ENCODE peak calls at places on chromosomes 4 and X, in eight cellular contexts. One of them, this sample, is unnamed.
A peak's percentile ranks its signal among the peaks of the same experiment; 100 is the strongest.

GRCh38 chrX:42678133-42678532 is 99.8 kb downstream of the PPP1R2C start:
- DNase-seq in esophagus squamous epithelium: no peak
- DNase-seq in MG63: peak; percentile 0
- DNase-seq in mesendoderm: peak; percentile 42
- DNase-seq in HFF-Myc: no peak
- DNase-seq in stomach: peak; percentile 46
- DNase-seq in A549: peak; percentile 1
- DNase-seq in NB4: no peak
- DNase-seq in this sample: peak; percentile 27

GRCh38 chr4:114208747-114209146 is 229.3 kb upstream of the ARSJ start:
- DNase-seq in esophagus squamous epithelium: no peak
- DNase-seq in MG63: no peak
- DNase-seq in mesendoderm: no peak
- DNase-seq in HFF-Myc: no peak
- DNase-seq in stomach: no peak
- DNase-seq in A549: peak; percentile 1
- DNase-seq in NB4: no peak
- DNase-seq in this sample: peak; percentile 38

GRCh38 chrX:24023972-24024664 is 2.9 kb downstream of the KLHL15 start:
- DNase-seq in esophagus squamous epithelium: no peak
- DNase-seq in MG63: no peak
- DNase-seq in mesendoderm: no peak
- DNase-seq in HFF-Myc: no peak
- DNase-seq in stomach: no peak
- DNase-seq in A549: no peak
- DNase-seq in NB4: peak; percentile 37
- DNase-seq in this sample: peak; percentile 6

GRCh38 chr4:8136529-8136928 is 22.1 kb downstream of the ABLIM2 start:
- DNase-seq in esophagus squamous epithelium: no peak
- DNase-seq in MG63: no peak
- DNase-seq in mesendoderm: no peak
- DNase-seq in HFF-Myc: no peak
- DNase-seq in stomach: no peak
- DNase-seq in A549: no peak
- DNase-seq in NB4: no peak
- DNase-seq in this sample: no peak

GRCh38 chr4:103092245-103092644 is 7.4 kb downstream of the BDH2 start:
- DNase-seq in esophagus squamous epithelium: no peak
- DNase-seq in MG63: no peak
- DNase-seq in mesendoderm: no peak
- DNase-seq in HFF-Myc: no peak
- DNase-seq in stomach: no peak
- DNase-seq in A549: no peak
- DNase-seq in NB4: no peak
- DNase-seq in this sample: no peak

GRCh38 chr4:75527482-75527881 is 13.2 kb downstream of the THAP6 start:
- DNase-seq in esophagus squamous epithelium: no peak
- DNase-seq in MG63: no peak
- DNase-seq in mesendoderm: no peak
- DNase-seq in HFF-Myc: no peak
- DNase-seq in stomach: no peak
- DNase-seq in A549: no peak
- DNase-seq in NB4: no peak
- DNase-seq in this sample: no peak

GRCh38 chrX:145856181-145856580 is 38.6 kb downstream of the SLITRK2 start:
- DNase-seq in esophagus squamous epithelium: no peak
- DNase-seq in MG63: no peak
- DNase-seq in mesendoderm: no peak
- DNase-seq in HFF-Myc: no peak
- DNase-seq in stomach: no peak
- DNase-seq in A549: no peak
- DNase-seq in NB4: no peak
- DNase-seq in this sample: no peak

GRCh38 chr4:2757426-2757825 is 1.3 kb upstream of the TNIP2 start:
- DNase-seq in esophagus squamous epithelium: no peak
- DNase-seq in MG63: no peak
- DNase-seq in mesendoderm: no peak
- DNase-seq in HFF-Myc: no peak
- DNase-seq in stomach: no peak
- DNase-seq in A549: no peak
- DNase-seq in NB4: no peak
- DNase-seq in this sample: no peak

GRCh38 chr4:148211533-148211932 is 230.7 kb downstream of the NR3C2 start:
- DNase-seq in esophagus squamous epithelium: no peak
- DNase-seq in MG63: no peak
- DNase-seq in mesendoderm: no peak
- DNase-seq in HFF-Myc: no peak
- DNase-seq in stomach: no peak
- DNase-seq in A549: no peak
- DNase-seq in NB4: no peak
- DNase-seq in this sample: no peak

GRCh38 chr4:112099701-112100289 is 45.5 kb upstream of the FAM241A start:
- DNase-seq in esophagus squamous epithelium: no peak
- DNase-seq in MG63: no peak
- DNase-seq in mesendoderm: peak; percentile 57
- DNase-seq in HFF-Myc: no peak
- DNase-seq in stomach: no peak
- DNase-seq in A549: peak; percentile 47
- DNase-seq in NB4: peak; percentile 65
- DNase-seq in this sample: no peak

GRCh38 chr4:13670456-13671150 is 43.1 kb upstream of the BOD1L1 start:
- DNase-seq in esophagus squamous epithelium: no peak
- DNase-seq in MG63: no peak
- DNase-seq in mesendoderm: no peak
- DNase-seq in HFF-Myc: no peak
- DNase-seq in stomach: no peak
- DNase-seq in A549: no peak
- DNase-seq in NB4: no peak
- DNase-seq in this sample: no peak

GRCh38 chr4:116598155-116598979 is 487.0 kb downstream of the TRAM1L1 start:
- DNase-seq in esophagus squamous epithelium: no peak
- DNase-seq in MG63: no peak
- DNase-seq in mesendoderm: no peak
- DNase-seq in HFF-Myc: no peak
- DNase-seq in stomach: no peak
- DNase-seq in A549: no peak
- DNase-seq in NB4: no peak
- DNase-seq in this sample: no peak

GRCh38 chr4:144531841-144532240 is 114.1 kb upstream of the HHIP start:
- DNase-seq in esophagus squamous epithelium: no peak
- DNase-seq in MG63: no peak
- DNase-seq in mesendoderm: no peak
- DNase-seq in HFF-Myc: no peak
- DNase-seq in stomach: no peak
- DNase-seq in A549: no peak
- DNase-seq in NB4: no peak
- DNase-seq in this sample: no peak

GRCh38 chr4:53841711-53842110 is 222.7 kb downstream of the CHIC2 start:
- DNase-seq in esophagus squamous epithelium: no peak
- DNase-seq in MG63: no peak
- DNase-seq in mesendoderm: no peak
- DNase-seq in HFF-Myc: no peak
- DNase-seq in stomach: no peak
- DNase-seq in A549: no peak
- DNase-seq in NB4: no peak
- DNase-seq in this sample: no peak

GRCh38 chr4:87375719-87376291 is 15.2 kb downstream of the HSD17B11 start:
- DNase-seq in esophagus squamous epithelium: no peak
- DNase-seq in MG63: peak; percentile 20
- DNase-seq in mesendoderm: peak; percentile 63
- DNase-seq in HFF-Myc: peak; percentile 54
- DNase-seq in stomach: peak; percentile 55
- DNase-seq in A549: peak; percentile 72
- DNase-seq in NB4: peak; percentile 65
- DNase-seq in this sample: peak; percentile 42

GRCh38 chr4:157013656-157014055 is 42.1 kb upstream of the PDGFC start:
- DNase-seq in esophagus squamous epithelium: no peak
- DNase-seq in MG63: no peak
- DNase-seq in mesendoderm: no peak
- DNase-seq in HFF-Myc: no peak
- DNase-seq in stomach: no peak
- DNase-seq in A549: no peak
- DNase-seq in NB4: no peak
- DNase-seq in this sample: peak; percentile 49

GRCh38 chr4:1192091-1192492 is 19.7 kb upstream of the SPON2 start:
- DNase-seq in esophagus squamous epithelium: no peak
- DNase-seq in MG63: peak; percentile 90
- DNase-seq in mesendoderm: no peak
- DNase-seq in HFF-Myc: peak; percentile 94
- DNase-seq in stomach: peak; percentile 91
- DNase-seq in A549: peak; percentile 46
- DNase-seq in NB4: peak; percentile 4
- DNase-seq in this sample: peak; percentile 94

GRCh38 chr4:130336585-130337217 is 1240.7 kb downstream of the C4orf33 start:
- DNase-seq in esophagus squamous epithelium: no peak
- DNase-seq in MG63: no peak
- DNase-seq in mesendoderm: peak; percentile 31
- DNase-seq in HFF-Myc: no peak
- DNase-seq in stomach: no peak
- DNase-seq in A549: peak; percentile 16
- DNase-seq in NB4: peak; percentile 27
- DNase-seq in this sample: peak; percentile 34

GRCh38 chrX:7147978-7148824 is at the start of gene PUDP:
- DNase-seq in esophagus squamous epithelium: peak; percentile 35
- DNase-seq in MG63: peak; percentile 89
- DNase-seq in mesendoderm: peak; percentile 83
- DNase-seq in HFF-Myc: no peak
- DNase-seq in stomach: peak; percentile 95
- DNase-seq in A549: peak; percentile 78
- DNase-seq in NB4: peak; percentile 80
- DNase-seq in this sample: peak; percentile 80

GRCh38 chr4:70203601-70204000 is 8.1 kb downstream of the ODAM start:
- DNase-seq in esophagus squamous epithelium: no peak
- DNase-seq in MG63: no peak
- DNase-seq in mesendoderm: no peak
- DNase-seq in HFF-Myc: no peak
- DNase-seq in stomach: no peak
- DNase-seq in A549: no peak
- DNase-seq in NB4: no peak
- DNase-seq in this sample: no peak

GRCh38 chr4:62366944-62367343 is 1166.8 kb downstream of the ADGRL3 start:
- DNase-seq in esophagus squamous epithelium: no peak
- DNase-seq in MG63: no peak
- DNase-seq in mesendoderm: no peak
- DNase-seq in HFF-Myc: no peak
- DNase-seq in stomach: no peak
- DNase-seq in A549: no peak
- DNase-seq in NB4: no peak
- DNase-seq in this sample: no peak

GRCh38 chr4:138055890-138056289 is 186.3 kb downstream of the SLC7A11 start:
- DNase-seq in esophagus squamous epithelium: no peak
- DNase-seq in MG63: no peak
- DNase-seq in mesendoderm: no peak
- DNase-seq in HFF-Myc: no peak
- DNase-seq in stomach: no peak
- DNase-seq in A549: no peak
- DNase-seq in NB4: no peak
- DNase-seq in this sample: no peak
- H3K4me3 ChIP-seq in esophagus squamous epithelium: no peak overlapping the region
- H3K4me3 ChIP-seq in MG63: no peak overlapping the region
- H3K4me3 ChIP-seq in mesendoderm: no peak overlapping the region
- H3K4me3 ChIP-seq in HFF-Myc: no peak overlapping the region
- H3K4me3 ChIP-seq in stomach: no peak overlapping the region
- H3K4me3 ChIP-seq in A549: no peak overlapping the region
- H3K4me3 ChIP-seq in NB4: no peak overlapping the region
- H3K4me3 ChIP-seq in this sample: no peak overlapping the region

DNA sequence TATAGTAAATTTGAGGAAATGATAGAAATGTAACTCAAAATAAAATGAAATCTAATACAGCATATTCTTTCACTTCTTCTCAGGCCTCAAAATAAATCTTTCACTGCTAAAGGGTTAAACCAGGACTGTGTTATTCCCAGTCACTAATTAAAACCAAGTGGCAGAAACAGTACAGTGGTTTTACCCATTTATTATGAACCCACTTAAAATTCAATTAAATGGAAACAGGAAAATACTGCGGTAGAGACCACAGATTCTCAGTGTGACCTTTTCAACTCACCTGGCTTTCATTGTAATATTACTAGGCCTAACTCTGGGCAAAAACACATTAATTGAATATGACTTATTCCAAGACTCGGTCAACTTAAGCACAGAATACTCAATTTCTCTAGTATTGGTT is 176.5 kb upstream of the DKK2 start:
- DNase-seq in esophagus squamous epithelium: no peak
- DNase-seq in MG63: no peak
- DNase-seq in mesendoderm: no peak
- DNase-seq in HFF-Myc: peak; percentile 80
- DNase-seq in stomach: no peak
- DNase-seq in A549: no peak
- DNase-seq in NB4: no peak
- DNase-seq in this sample: no peak
- H3K4me3 ChIP-seq in esophagus squamous epithelium: no peak overlapping the region
- H3K4me3 ChIP-seq in MG63: no peak overlapping the region
- H3K4me3 ChIP-seq in mesendoderm: no peak overlapping the region
- H3K4me3 ChIP-seq in HFF-Myc: no peak overlapping the region
- H3K4me3 ChIP-seq in stomach: no peak overlapping the region
- H3K4me3 ChIP-seq in A549: no peak overlapping the region
- H3K4me3 ChIP-seq in NB4: no peak overlapping the region
- H3K4me3 ChIP-seq in this sample: no peak overlapping the region

GRCh38 chr4:182185491-182185890 is 57.7 kb upstream of the TENM3 start:
- DNase-seq in esophagus squamous epithelium: no peak
- DNase-seq in MG63: no peak
- DNase-seq in mesendoderm: no peak
- DNase-seq in HFF-Myc: no peak
- DNase-seq in stomach: no peak
- DNase-seq in A549: no peak
- DNase-seq in NB4: no peak
- DNase-seq in this sample: no peak
- H3K4me3 ChIP-seq in esophagus squamous epithelium: no peak overlapping the region
- H3K4me3 ChIP-seq in MG63: no peak overlapping the region
- H3K4me3 ChIP-seq in mesendoderm: no peak overlapping the region
- H3K4me3 ChIP-seq in HFF-Myc: no peak overlapping the region
- H3K4me3 ChIP-seq in stomach: no peak overlapping the region
- H3K4me3 ChIP-seq in A549: no peak overlapping the region
- H3K4me3 ChIP-seq in NB4: no peak overlapping the region
- H3K4me3 ChIP-seq in this sample: peak overlapping the region; percentile 24

GRCh38 chr4:104906274-104906673 is 240.4 kb upstream of the TET2 start:
- DNase-seq in esophagus squamous epithelium: no peak
- DNase-seq in MG63: no peak
- DNase-seq in mesendoderm: no peak
- DNase-seq in HFF-Myc: no peak
- DNase-seq in stomach: no peak
- DNase-seq in A549: no peak
- DNase-seq in NB4: no peak
- DNase-seq in this sample: no peak

GRCh38 chr4:104905546-104905945 is 241.1 kb upstream of the TET2 start:
- DNase-seq in esophagus squamous epithelium: no peak
- DNase-seq in MG63: no peak
- DNase-seq in mesendoderm: no peak
- DNase-seq in HFF-Myc: no peak
- DNase-seq in stomach: no peak
- DNase-seq in A549: no peak
- DNase-seq in NB4: no peak
- DNase-seq in this sample: no peak

GRCh38 chr4:104909376-104909775 is 237.3 kb upstream of the TET2 start:
- DNase-seq in esophagus squamous epithelium: no peak
- DNase-seq in MG63: no peak
- DNase-seq in mesendoderm: no peak
- DNase-seq in HFF-Myc: no peak
- DNase-seq in stomach: no peak
- DNase-seq in A549: no peak
- DNase-seq in NB4: no peak
- DNase-seq in this sample: no peak

GRCh38 chr4:104907074-104907649 is 239.5 kb upstream of the TET2 start:
- DNase-seq in esophagus squamous epithelium: no peak
- DNase-seq in MG63: no peak
- DNase-seq in mesendoderm: peak; percentile 38
- DNase-seq in HFF-Myc: no peak
- DNase-seq in stomach: no peak
- DNase-seq in A549: no peak
- DNase-seq in NB4: no peak
- DNase-seq in this sample: no peak

GRCh38 chr4:104907991-104908390 is 238.7 kb upstream of the TET2 start:
- DNase-seq in esophagus squamous epithelium: no peak
- DNase-seq in MG63: no peak
- DNase-seq in mesendoderm: no peak
- DNase-seq in HFF-Myc: no peak
- DNase-seq in stomach: no peak
- DNase-seq in A549: no peak
- DNase-seq in NB4: no peak
- DNase-seq in this sample: no peak
- H3K4me3 ChIP-seq in esophagus squamous epithelium: no peak overlapping the region
- H3K4me3 ChIP-seq in MG63: no peak overlapping the region
- H3K4me3 ChIP-seq in mesendoderm: no peak overlapping the region
- H3K4me3 ChIP-seq in HFF-Myc: no peak overlapping the region
- H3K4me3 ChIP-seq in stomach: no peak overlapping the region
- H3K4me3 ChIP-seq in A549: no peak overlapping the region
- H3K4me3 ChIP-seq in NB4: no peak overlapping the region
- H3K4me3 ChIP-seq in this sample: no peak overlapping the region